ENCODE peak calls at places on chromosomes 2 and 18, in ten cellular contexts. J is left ventricle myocardium inferior, I is tibial nerve, C is upper lobe of right lung, M is adrenal gland, Z is AG10803, K is endothelial cell, L is fibroblast of lung, P is NB4, E is ovary. N is an unnamed sample.

GRCh38 chr2:23235292-23235691 is 149.7 kb upstream of the KLHL29 start:
- DNase-seq in M (no peak), J (no peak), P (no peak), C (no peak), K (no peak), E (no peak), L (no peak), I (no peak), Z (peak; percentile 52), N (no peak)

GRCh38 chr2:113227698-113228097 is 51.0 kb downstream of the PAX8 start:
- DNase-seq in M (no peak), I (no peak), E (no peak), J (no peak), C (no peak), Z (no peak), K (no peak), L (no peak), P (no peak), N (no peak)

GRCh38 chr18:48139427-48140347 is 209.2 kb upstream of the SMAD2 start:
- DNase-seq in M (peak; percentile 53), E (peak; percentile 88), I (no peak), L (no peak), J (peak; percentile 71), K (no peak), C (peak; percentile 82), Z (no peak), P (no peak), N (peak; percentile 68)

GRCh38 chr2:24009680-24010476 is at the start of gene MFSD2B:
- DNase-seq in I (no peak), E (no peak), J (no peak), L (peak; percentile 13), P (peak; percentile 54), Z (peak; percentile 15), M (no peak), K (peak; percentile 31), C (no peak), N (no peak)

GRCh38 chr2:201139836-201140599 is 24.1 kb downstream of the CFLAR start:
- DNase-seq in C (no peak), J (no peak), L (no peak), Z (no peak), K (no peak), M (no peak), P (no peak), E (no peak), I (no peak), N (no peak)

GRCh38 chr18:3281456-3282400 is 19.8 kb downstream of the MYL12B start:
- DNase-seq in C (no peak), Z (peak; percentile 80), K (no peak), E (no peak), L (peak; percentile 90), P (peak; percentile 73), M (no peak), I (peak; percentile 76), J (no peak), N (peak; percentile 33)

GRCh38 chr18:69845588-69846506 is 101.8 kb downstream of the CD226 start:
- DNase-seq in J (no peak), P (no peak), K (no peak), C (no peak), M (no peak), E (no peak), Z (peak; percentile 6), I (no peak), L (peak; percentile 87), N (no peak)

GRCh38 chr2:225104971-225105370 is 62.7 kb upstream of the DOCK10 start:
- DNase-seq in K (no peak), J (no peak), C (no peak), M (no peak), E (no peak), L (no peak), I (no peak), Z (no peak), P (no peak), N (no peak)

DNA sequence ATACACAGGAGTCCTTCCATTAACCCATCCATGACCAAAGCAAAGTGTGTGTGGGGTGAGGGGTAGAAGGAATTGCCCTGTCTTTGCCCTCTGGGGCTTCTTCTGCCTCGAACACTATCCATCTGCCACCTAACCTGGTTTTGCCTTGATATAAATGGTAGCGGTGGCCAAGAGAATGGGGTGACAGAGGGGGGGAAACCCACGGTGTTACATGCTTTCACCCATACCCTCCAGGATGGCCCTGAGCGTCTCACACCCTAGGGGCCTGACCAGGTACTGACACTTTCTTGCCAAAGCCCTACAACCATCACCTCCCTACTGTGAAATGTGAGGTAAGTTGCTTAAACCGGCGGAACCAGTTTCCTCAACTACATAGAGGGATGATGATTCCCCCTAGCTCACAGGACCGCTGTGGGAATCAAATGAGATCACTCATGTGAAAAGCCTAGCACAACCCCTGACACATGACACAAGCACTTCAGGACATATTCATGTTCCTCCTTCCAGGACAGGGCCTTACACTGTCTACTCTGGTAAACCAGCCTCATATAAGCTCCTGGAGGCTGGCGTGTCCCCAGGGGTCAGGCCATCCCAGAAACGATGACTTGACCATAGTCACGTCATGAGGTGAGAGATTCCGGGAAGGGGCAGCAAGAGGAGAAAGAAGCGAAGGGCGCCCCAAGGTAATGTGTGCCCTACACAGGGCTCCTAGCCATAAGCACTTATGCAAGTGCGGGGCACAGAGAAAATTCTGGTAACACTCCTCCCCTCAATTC is 49.7 kb downstream of the C2orf42 start:
- DNase-seq in E (peak; percentile 37), L (peak; percentile 37), Z (peak; percentile 49), K (peak; percentile 43), M (peak; percentile 55), P (peak; percentile 83), I (peak; percentile 72), J (no peak), C (peak; percentile 78), N (peak; percentile 32)
- TF ChIP-seq CTCF in E (peak; percentile 16), L (no peak), Z (peak; percentile 32), K (peak; percentile 72), M (peak; percentile 33), P (peak; percentile 53), I (no peak), J (peak; percentile 30), C (peak; percentile 45), N (no peak)

GRCh38 chr18:57469884-57470283 is 34.7 kb downstream of the ONECUT2 start:
- DNase-seq in K (no peak), L (no peak), J (no peak), M (no peak), C (no peak), I (no peak), Z (no peak), E (no peak), P (no peak), N (no peak)

GRCh38 chr18:57461652-57462269 is 26.6 kb downstream of the ONECUT2 start:
- DNase-seq in C (no peak), M (no peak), L (no peak), E (no peak), K (no peak), J (no peak), P (no peak), Z (no peak), I (no peak), N (no peak)

GRCh38 chr18:57466307-57466706 is 31.1 kb downstream of the ONECUT2 start:
- DNase-seq in C (no peak), Z (peak; percentile 32), L (no peak), E (no peak), K (no peak), M (no peak), P (no peak), J (no peak), I (no peak), N (no peak)

GRCh38 chr18:57466745-57467144 is 31.6 kb downstream of the ONECUT2 start:
- DNase-seq in Z (peak; percentile 1), M (no peak), E (no peak), P (peak; percentile 7), J (no peak), I (no peak), K (no peak), C (no peak), L (no peak), N (no peak)
- TF ChIP-seq CTCF in Z (no peak), M (no peak), E (no peak), P (no peak), J (no peak), I (no peak), K (no peak), C (no peak), L (no peak), N (no peak)

GRCh38 chr2:219598308-219599078 is 836 bp downstream of the STK11IP start:
- DNase-seq in I (no peak), C (no peak), E (no peak), P (no peak), Z (no peak), L (no peak), M (no peak), K (no peak), J (no peak), N (no peak)

GRCh38 chr2:219595250-219595649 is 2.4 kb upstream of the STK11IP start:
- DNase-seq in C (no peak), Z (no peak), L (no peak), P (no peak), J (no peak), K (no peak), M (no peak), I (no peak), E (peak; percentile 81), N (no peak)

GRCh38 chr2:219596954-219597551 is 604 bp upstream of the STK11IP start:
- DNase-seq in I (peak; percentile 6), E (no peak), K (no peak), J (no peak), M (no peak), C (no peak), Z (no peak), L (no peak), P (no peak), N (no peak)

GRCh38 chr2:219593154-219593553 is 4.5 kb upstream of the STK11IP start:
- DNase-seq in P (no peak), E (no peak), I (no peak), M (no peak), C (no peak), L (no peak), K (no peak), Z (no peak), J (no peak), N (no peak)

DNA sequence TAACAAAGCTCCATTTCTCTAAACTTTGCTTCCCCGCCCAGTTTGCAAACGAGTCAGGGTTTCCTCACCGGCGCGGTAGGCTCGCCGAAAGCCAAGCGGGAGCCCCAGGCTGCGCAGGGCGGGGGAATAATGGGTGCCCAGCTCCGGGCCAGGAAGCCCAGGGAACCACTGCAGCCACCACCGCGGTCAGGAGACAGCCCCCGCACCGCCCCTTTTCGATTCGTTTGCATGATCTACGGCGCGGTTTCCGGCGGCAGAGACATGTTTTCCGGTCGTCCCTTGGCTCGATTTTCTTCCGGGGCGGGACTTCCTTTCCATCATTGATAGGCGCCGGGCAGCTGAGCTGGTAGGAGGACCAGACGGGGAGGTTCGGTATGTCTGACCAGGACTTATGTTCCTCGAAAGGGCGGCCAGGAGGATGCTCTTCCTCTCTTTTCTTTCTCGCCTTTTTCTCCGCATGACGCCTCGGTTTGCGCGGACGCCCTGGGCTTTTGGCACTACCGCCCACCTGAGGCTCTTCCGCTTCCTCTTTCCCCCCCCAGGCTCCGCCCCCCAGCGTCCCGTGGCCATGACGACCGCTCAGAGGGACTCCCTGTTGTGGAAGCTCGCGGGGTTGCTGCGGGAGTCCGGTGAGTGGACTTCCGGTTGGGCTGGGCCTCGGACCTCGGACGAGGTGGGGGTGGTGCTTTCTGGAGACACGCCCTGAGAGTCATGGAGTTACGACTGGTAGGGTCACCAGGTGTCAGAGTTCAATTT is at the start of gene STK11IP:
- DNase-seq in E (peak; percentile 96), J (peak; percentile 97), L (peak; percentile 97), Z (peak; percentile 96), K (peak; percentile 90), C (peak; percentile 97), M (peak; percentile 96), P (peak; percentile 98), I (peak; percentile 99), N (peak; percentile 94)
- TF ChIP-seq CTCF in E (no peak), J (no peak), L (no peak), Z (no peak), K (no peak), C (no peak), M (no peak), P (no peak), I (no peak), N (no peak)

DNA sequence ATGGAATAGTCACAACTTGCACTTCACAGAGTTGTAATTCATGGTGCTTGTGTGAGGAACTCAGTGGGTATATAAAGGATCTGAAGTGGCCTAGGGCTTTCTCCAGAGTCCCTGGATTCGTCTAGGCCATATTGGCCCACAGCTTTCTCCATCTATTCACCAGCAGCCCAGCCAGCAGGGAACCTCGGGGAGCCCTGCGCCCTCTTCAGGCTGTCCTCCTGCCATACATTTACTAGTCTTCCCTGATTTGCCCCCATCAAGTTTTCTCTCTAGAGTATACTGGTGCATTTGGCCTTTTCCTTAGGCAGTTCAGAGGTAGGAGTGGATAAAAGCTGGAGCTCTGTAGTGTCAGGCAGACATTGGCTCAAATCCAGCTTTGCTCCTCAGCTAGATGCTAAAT is 278.3 kb downstream of the MYCN start:
- DNase-seq in E (no peak), Z (no peak), J (no peak), K (peak; percentile 50), C (peak; percentile 60), P (peak; percentile 45), M (no peak), L (no peak), I (no peak), N (no peak)
- TF ChIP-seq CTCF in E (no peak), Z (no peak), J (peak; percentile 55), K (peak; percentile 23), C (peak; percentile 26), P (peak; percentile 91), M (peak; percentile 38), L (no peak), I (no peak), N (peak; percentile 47)

N was measured in heart right ventricle.